ENCODE peak calls at places on chromosomes 4 and X, in nine cellular contexts. K is psoas muscle, R is GM20000, C is foreskin fibroblast, Q is AG04450, Y is upper lobe of right lung, U is body of pancreas, M is fibroblast of mammary gland, D is GM12878. F is an unnamed sample.

GRCh38 chrX:10166731-10167149 is 10.0 kb downstream of the CLCN4 start:
- DNase-seq in K (no peak), R (no peak), C (no peak), Q (no peak), Y (peak; percentile 72), U (no peak), M (no peak), D (no peak), F (no peak)

GRCh38 chrX:71095555-71095970 is at the start of gene FOXO4:
- DNase-seq in K (peak; percentile 89), R (peak; percentile 81), C (peak; percentile 92), Q (peak; percentile 41), Y (peak; percentile 94), U (peak; percentile 93), M (peak; percentile 78), D (no peak), F (peak; percentile 56)

GRCh38 chr4:151563194-151563593 is 154.2 kb downstream of the FHIP1A start:
- DNase-seq in K (no peak), R (no peak), C (peak; percentile 5), Q (no peak), Y (no peak), U (peak; percentile 50), M (peak; percentile 22), D (no peak), F (peak; percentile 85)

GRCh38 chr4:186829740-186830449 is 106.2 kb upstream of the FAT1 start:
- DNase-seq in K (no peak), R (no peak), C (no peak), Q (no peak), Y (no peak), U (no peak), M (peak; percentile 88), D (no peak), F (no peak)

GRCh38 chrX:153481043-153481442 is 10.7 kb upstream of the HAUS7 start:
- DNase-seq in K (no peak), R (no peak), C (no peak), Q (no peak), Y (no peak), U (no peak), M (no peak), D (no peak), F (no peak)

GRCh38 chrX:48896611-48897011 is 957 bp downstream of the TIMM17B start:
- DNase-seq in K (no peak), R (no peak), C (no peak), Q (no peak), Y (no peak), U (no peak), M (peak; percentile 34), D (no peak), F (peak; percentile 34)

GRCh38 chr4:76363556-76364290 is 57.2 kb downstream of the STBD1 start:
- DNase-seq in K (no peak), R (no peak), C (peak; percentile 33), Q (no peak), Y (no peak), U (no peak), M (no peak), D (no peak), F (no peak)

GRCh38 chr4:147370473-147370872 is 110.4 kb upstream of the EDNRA start:
- DNase-seq in K (no peak), R (no peak), C (peak; percentile 48), Q (no peak), Y (no peak), U (no peak), M (peak; percentile 48), D (no peak), F (no peak)

GRCh38 chr4:21991050-21991449 is 42.5 kb upstream of the KCNIP4 start:
- DNase-seq in K (no peak), R (no peak), C (peak; percentile 5), Q (no peak), Y (no peak), U (no peak), M (peak; percentile 27), D (no peak), F (no peak)

GRCh38 chr4:146243141-146243882 is 29.0 kb downstream of the REELD1 start:
- DNase-seq in K (no peak), R (peak; percentile 84), C (peak; percentile 36), Q (no peak), Y (peak; percentile 76), U (no peak), M (peak; percentile 34), D (peak; percentile 45), F (no peak)

GRCh38 chr4:11623726-11624037 is 195.0 kb upstream of the HS3ST1 start:
- DNase-seq in K (no peak), R (peak; percentile 5), C (no peak), Q (no peak), Y (no peak), U (peak; percentile 44), M (no peak), D (no peak), F (peak; percentile 99)
- TF ChIP-seq CTCF in K (no peak), R (peak; percentile 15), C (no peak), Q (peak; percentile 60), Y (peak; percentile 44), U (no peak), M (peak; percentile 10), D (peak; percentile 35), F (peak; percentile 96)

GRCh38 chr4:162456106-162456505 is 292.3 kb upstream of the FSTL5 start:
- DNase-seq in K (no peak), R (no peak), C (no peak), Q (no peak), Y (no peak), U (no peak), M (no peak), D (no peak), F (no peak)

GRCh38 chr4:162457071-162457865 is 293.5 kb upstream of the FSTL5 start:
- DNase-seq in K (no peak), R (no peak), C (no peak), Q (no peak), Y (no peak), U (no peak), M (no peak), D (no peak), F (no peak)

GRCh38 chr4:162458051-162458450 is 294.3 kb upstream of the FSTL5 start:
- DNase-seq in K (no peak), R (no peak), C (no peak), Q (no peak), Y (no peak), U (no peak), M (no peak), D (no peak), F (no peak)

DNA sequence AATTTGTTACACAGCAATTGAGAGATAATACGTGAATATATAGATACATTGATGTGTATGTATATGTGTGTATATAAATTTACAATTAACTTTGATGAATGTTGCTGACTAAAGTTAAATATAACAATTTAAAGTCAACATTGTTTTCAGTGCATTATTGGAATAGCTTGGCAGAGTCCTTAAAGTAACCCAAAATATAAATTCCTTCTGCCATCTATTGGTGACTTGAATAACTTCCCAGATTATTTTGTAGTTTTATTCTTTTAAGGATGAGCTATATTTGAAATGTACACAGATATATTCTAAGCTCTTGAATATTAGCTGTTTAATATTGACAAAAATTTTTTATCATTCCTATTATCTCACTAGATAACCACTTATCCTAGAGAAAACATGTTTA is 298.2 kb upstream of the FSTL5 start:
- DNase-seq in K (no peak), R (no peak), C (no peak), Q (no peak), Y (no peak), U (no peak), M (no peak), D (no peak), F (peak; percentile 19)
- TF ChIP-seq CTCF in K (no peak), R (no peak), C (no peak), Q (no peak), Y (no peak), U (no peak), M (peak; percentile 3), D (no peak), F (peak; percentile 54)

GRCh38 chr4:129111919-129112318 is 16.0 kb downstream of the C4orf33 start:
- DNase-seq in K (no peak), R (no peak), C (no peak), Q (no peak), Y (no peak), U (no peak), M (no peak), D (no peak), F (no peak)
- TF ChIP-seq CTCF in K (no peak), R (no peak), C (no peak), Q (no peak), Y (no peak), U (no peak), M (no peak), D (no peak), F (no peak)

GRCh38 chr4:169902658-169903345 is 123.4 kb downstream of the MFAP3L start:
- DNase-seq in K (no peak), R (no peak), C (no peak), Q (no peak), Y (no peak), U (no peak), M (no peak), D (no peak), F (no peak)
- TF ChIP-seq CTCF in K (no peak), R (no peak), C (no peak), Q (no peak), Y (no peak), U (no peak), M (no peak), D (no peak), F (peak; percentile 13)

DNA sequence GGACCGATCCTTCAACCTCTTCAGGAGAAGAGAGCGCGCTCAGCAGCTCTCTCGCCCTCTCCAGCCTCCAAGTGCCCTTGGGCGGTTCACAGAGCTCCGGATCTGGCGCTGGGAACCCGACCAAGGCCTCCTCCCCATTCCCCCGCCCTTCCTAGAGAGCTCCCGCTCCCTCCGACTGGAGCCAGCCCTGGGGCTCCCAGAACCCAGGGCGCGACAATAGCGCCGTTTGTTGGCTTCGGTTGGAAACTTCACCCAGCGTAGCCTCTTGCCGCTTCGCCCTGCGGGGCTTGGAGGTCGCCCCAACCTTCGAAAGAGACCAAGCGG is 3.1 kb upstream of the SOX3 start:
- DNase-seq in K (no peak), R (no peak), C (no peak), Q (no peak), Y (peak; percentile 79), U (no peak), M (no peak), D (no peak), F (no peak)
- TF ChIP-seq CTCF in K (no peak), R (no peak), C (no peak), Q (no peak), Y (no peak), U (no peak), M (no peak), D (no peak), F (peak; percentile 44)

GRCh38 chrX:119181491-119181890 is 53.9 kb upstream of the KIAA1210 start:
- DNase-seq in K (no peak), R (no peak), C (no peak), Q (no peak), Y (no peak), U (peak; percentile 20), M (peak; percentile 22), D (no peak), F (no peak)
- TF ChIP-seq CTCF in K (no peak), R (no peak), C (peak; percentile 7), Q (no peak), Y (no peak), U (no peak), M (peak; percentile 28), D (no peak), F (peak; percentile 48)

F was measured in LNCaP clone FGC.